ENCODE peak calls at places on chromosomes 4 and X, in five cellular contexts. A is neural progenitor cell, B is left lung, V is upper lobe of left lung, U is hepatocyte. M is an unnamed sample.

GRCh38 chrX:8052909-8053308 is 118.2 kb downstream of the VCX2 start:
- DNase-seq in A (no peak), B (no peak), V (no peak), U (no peak), M (no peak)

GRCh38 chr4:19381068-19381467 is 870.6 kb upstream of the SLIT2 start:
- DNase-seq in A (no peak), B (no peak), V (no peak), U (no peak), M (no peak)

GRCh38 chrX:9902651-9903050 is 64.5 kb upstream of the CLDN34 start:
- DNase-seq in A (no peak), B (no peak), V (no peak), U (no peak), M (no peak)

GRCh38 chrX:75337525-75337924 is 63.6 kb downstream of the UPRT start:
- DNase-seq in A (no peak), B (no peak), V (no peak), U (no peak), M (no peak)

GRCh38 chr4:190020790-190021717 is 6.0 kb downstream of the FRG2 start:
- DNase-seq in A (peak; percentile 83), B (no peak), V (peak; percentile 41), U (peak; percentile 61), M (no peak)

GRCh38 chr4:55545681-55546632 is 752 bp downstream of the CLOCK start:
- DNase-seq in A (peak; percentile 79), B (peak; percentile 86), V (peak; percentile 81), U (peak; percentile 87), M (peak; percentile 86)

GRCh38 chrX:101595739-101596419 is 21.9 kb downstream of the ARMCX6 start:
- DNase-seq in A (peak; percentile 60), B (no peak), V (no peak), U (peak; percentile 78), M (peak; percentile 49)

GRCh38 chrX:86002076-86002896 is 45.1 kb downstream of the CHM start:
- DNase-seq in A (peak; percentile 87), B (peak; percentile 65), V (peak; percentile 57), U (peak; percentile 70), M (peak; percentile 9)

GRCh38 chr4:100696531-100696930 is 178.7 kb upstream of the EMCN start:
- DNase-seq in A (no peak), B (no peak), V (no peak), U (no peak), M (no peak)

GRCh38 chr4:181792641-181793612 is 450.3 kb upstream of the TENM3 start:
- DNase-seq in A (peak; percentile 32), B (no peak), V (no peak), U (no peak), M (no peak)

GRCh38 chrX:82626978-82627377 is 881.1 kb upstream of the POU3F4 start:
- DNase-seq in A (no peak), B (no peak), V (no peak), U (no peak), M (no peak)

GRCh38 chr4:76485450-76485849 is 50.4 kb downstream of the SHROOM3 start:
- DNase-seq in A (peak; percentile 40), B (no peak), V (no peak), U (peak; percentile 41), M (no peak)

GRCh38 chr4:108168672-108169562 is at the start of gene LEF1:
- DNase-seq in A (peak; percentile 93), B (no peak), V (no peak), U (peak; percentile 78), M (no peak)

GRCh38 chrX:45322820-45323219 is 122.1 kb upstream of the DIPK2B start:
- DNase-seq in A (no peak), B (no peak), V (no peak), U (no peak), M (no peak)

GRCh38 chrX:102934624-102935023 is 2.4 kb upstream of the RAB40AL start:
- DNase-seq in A (peak; percentile 6), B (no peak), V (no peak), U (peak; percentile 12), M (no peak)

GRCh38 chr4:67712650-67713530 is 11.9 kb upstream of the UBA6 start:
- DNase-seq in A (peak; percentile 26), B (no peak), V (no peak), U (no peak), M (no peak)

GRCh38 chr4:62912531-62912930 is 1496.7 kb downstream of the TECRL start:
- DNase-seq in A (no peak), B (no peak), V (no peak), U (peak; percentile 12), M (no peak)

GRCh38 chrX:122504026-122504425 is 680.1 kb upstream of the GRIA3 start:
- DNase-seq in A (no peak), B (no peak), V (no peak), U (no peak), M (no peak)

GRCh38 chr4:163072222-163072621 is 94.5 kb downstream of the NAF1 start:
- DNase-seq in A (no peak), B (no peak), V (no peak), U (no peak), M (no peak)

GRCh38 chr4:138522366-138522765 is 280.2 kb upstream of the SLC7A11 start:
- DNase-seq in A (peak; percentile 41), B (no peak), V (no peak), U (peak; percentile 15), M (no peak)

GRCh38 chrX:14956813-14957212 is 83.6 kb downstream of the MOSPD2 start:
- DNase-seq in A (no peak), B (no peak), V (no peak), U (no peak), M (no peak)

GRCh38 chr4:102535398-102536082 is 34.4 kb downstream of the NFKB1 start:
- DNase-seq in A (no peak), B (no peak), V (no peak), U (no peak), M (no peak)

GRCh38 chrX:122512561-122513072 is 671.5 kb upstream of the GRIA3 start:
- DNase-seq in A (no peak), B (no peak), V (no peak), U (no peak), M (no peak)

GRCh38 chr4:25401066-25401465 is 24.0 kb downstream of the ANAPC4 start:
- DNase-seq in A (no peak), B (no peak), V (no peak), U (no peak), M (no peak)

GRCh38 chr4:112361181-112361791 is 64.1 kb downstream of the ALPK1 start:
- DNase-seq in A (peak; percentile 64), B (no peak), V (no peak), U (no peak), M (no peak)

GRCh38 chr4:3287271-3287971 is 5.4 kb upstream of the RGS12 start:
- DNase-seq in A (no peak), B (no peak), V (no peak), U (no peak), M (no peak)

GRCh38 chr4:3285558-3286334 is 7.1 kb upstream of the RGS12 start:
- DNase-seq in A (no peak), B (peak; percentile 60), V (peak; percentile 41), U (no peak), M (no peak)

GRCh38 chr4:3287972-3288570 is 4.8 kb upstream of the RGS12 start:
- DNase-seq in A (no peak), B (no peak), V (no peak), U (no peak), M (no peak)

GRCh38 chr4:3284734-3285557 is 7.9 kb upstream of the RGS12 start:
- DNase-seq in A (no peak), B (no peak), V (peak; percentile 14), U (no peak), M (no peak)

DNA sequence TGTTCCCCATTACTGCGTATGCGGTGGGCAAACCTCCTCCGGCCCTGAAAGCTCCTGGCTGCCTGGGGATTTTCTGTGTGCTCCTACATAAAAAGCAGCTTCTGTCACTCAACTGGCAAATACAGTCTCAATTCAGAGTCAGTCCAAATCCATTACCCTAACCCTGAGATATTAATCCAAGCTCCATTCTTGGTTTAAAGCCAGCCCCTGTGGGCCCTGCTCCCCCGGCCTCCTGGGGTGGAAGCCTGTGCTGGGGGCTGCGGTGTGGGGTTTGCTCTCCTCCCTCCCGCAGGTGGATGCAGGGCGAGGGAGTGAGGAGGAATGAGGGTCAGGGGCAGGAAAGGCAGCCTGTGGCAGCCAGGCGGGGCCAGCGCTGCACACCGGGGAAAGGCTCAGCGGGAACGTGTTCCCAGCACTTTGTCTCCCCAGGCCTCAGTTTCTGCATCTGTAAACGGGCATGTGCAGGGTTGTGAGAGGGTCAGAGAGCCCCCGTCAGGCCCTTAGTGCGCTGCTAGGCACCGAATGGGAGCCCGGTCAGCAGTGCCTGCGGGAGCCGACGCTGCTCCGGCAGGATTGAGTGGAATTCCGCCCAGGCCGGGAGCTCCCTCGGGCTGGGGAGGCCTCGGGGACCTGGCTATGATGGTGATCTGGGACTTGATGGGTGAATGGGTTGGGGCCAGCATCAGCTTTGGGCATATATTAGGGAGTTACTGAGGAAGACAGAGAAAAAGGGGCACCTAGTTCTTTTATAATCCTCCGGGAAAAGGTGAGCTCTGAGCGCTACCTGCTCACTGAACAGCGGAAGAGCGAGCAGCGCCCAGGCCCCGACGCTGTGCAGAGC is 6.3 kb upstream of the RGS12 start:
- DNase-seq in A (no peak), B (no peak), V (peak; percentile 15), U (no peak), M (no peak)
- H3K4me3 ChIP-seq in A (no peak overlapping the region), B (no peak overlapping the region), V (no peak overlapping the region), U (no peak overlapping the region), M (no peak overlapping the region)

GRCh38 chrX:153459976-153460375 is 10.4 kb downstream of the HAUS7 start:
- DNase-seq in A (no peak), B (no peak), V (no peak), U (no peak), M (no peak)
- TF ChIP-seq CTCF in A (no peak), B (no peak), V (no peak), U (no peak), M (no peak)

GRCh38 chrX:143615851-143616250 is 20.1 kb downstream of the SLITRK4 start:
- DNase-seq in A (no peak), B (no peak), V (no peak), U (no peak), M (no peak)
- H3K27ac ChIP-seq in A (no peak overlapping the region), B (no peak overlapping the region), V (no peak overlapping the region), U (no peak overlapping the region), M (no peak overlapping the region)

GRCh38 chrX:1009771-1010170 is 202.7 kb downstream of the CRLF2 start:
- DNase-seq in A (no peak), B (no peak), V (no peak), U (no peak), M (no peak)
- H3K4me3 ChIP-seq in A (no peak overlapping the region), B (no peak overlapping the region), V (no peak overlapping the region), U (no peak overlapping the region), M (no peak overlapping the region)

DNA sequence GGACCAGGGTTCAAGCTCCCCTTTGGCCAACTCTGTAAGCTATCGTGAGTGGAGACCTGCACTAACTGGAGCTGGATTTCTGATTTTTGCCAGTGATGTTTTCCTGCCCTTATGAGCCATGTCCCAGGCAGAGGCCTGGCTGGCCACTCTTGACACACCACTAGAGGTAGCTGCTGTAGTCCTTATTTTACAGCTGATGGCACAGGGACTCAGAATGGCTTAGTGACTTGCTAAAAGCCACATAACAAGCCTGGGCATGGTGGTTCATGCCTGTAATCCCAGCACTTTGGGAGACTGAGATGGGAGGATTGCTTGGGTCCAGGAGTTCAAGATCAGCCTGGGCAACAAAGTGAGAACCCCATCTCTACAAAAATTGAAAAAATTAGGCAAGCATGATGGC is 33.4 kb downstream of the CYTL1 start:
- DNase-seq in A (peak; percentile 42), B (no peak), V (no peak), U (no peak), M (no peak)
- TF ChIP-seq CTCF in A (peak; percentile 48), B (no peak), V (no peak), U (peak; percentile 26), M (no peak)